ENCODE peak calls at places on chromosomes 16 and 17, in six cellular contexts. K is heart right ventricle, R is type B pancreatic cell, B is mammary epithelial cell, M is cardiac fibroblast, I is WTC11. J is an unnamed sample.

GRCh38 chr16:52597772-52598483 is 51.0 kb upstream of the TOX3 start:
- DNase-seq in K (no peak), R (no peak), B (no peak), M (no peak), I (no peak), J (no peak)

GRCh38 chr16:82091225-82091624 is 56.2 kb downstream of the HSD17B2 start:
- DNase-seq in K (no peak), R (no peak), B (no peak), M (no peak), I (no peak), J (no peak)

GRCh38 chr17:40547079-40547784 is 18.0 kb downstream of the CCR7 start:
- DNase-seq in K (no peak), R (no peak), B (peak; percentile 97), M (no peak), I (peak; percentile 7), J (no peak)

GRCh38 chr17:17763734-17764133 is 73.1 kb downstream of the SREBF1 start:
- DNase-seq in K (no peak), R (no peak), B (no peak), M (no peak), I (no peak), J (no peak)

GRCh38 chr16:22673463-22673862 is 140.5 kb upstream of the HS3ST2 start:
- DNase-seq in K (no peak), R (peak; percentile 42), B (no peak), M (no peak), I (no peak), J (no peak)

GRCh38 chr17:83075270-83075880 is 4.0 kb upstream of the METRNL start:
- DNase-seq in K (no peak), R (no peak), B (no peak), M (no peak), I (no peak), J (no peak)

GRCh38 chr17:45270828-45271418 is 9.0 kb upstream of the SPATA32 start:
- DNase-seq in K (no peak), R (no peak), B (no peak), M (no peak), I (peak; percentile 81), J (peak; percentile 58)

GRCh38 chr17:48062273-48062672 is 14.1 kb downstream of the NFE2L1 start:
- DNase-seq in K (no peak), R (no peak), B (no peak), M (no peak), I (no peak), J (no peak)

GRCh38 chr17:17351356-17351891 is 48.3 kb downstream of the NT5M start:
- DNase-seq in K (no peak), R (no peak), B (no peak), M (no peak), I (no peak), J (no peak)

GRCh38 chr17:28570716-28571254 is 539 bp downstream of the PIGS start:
- DNase-seq in K (no peak), R (no peak), B (no peak), M (no peak), I (peak; percentile 55), J (peak; percentile 46)

GRCh38 chr17:48542956-48543853 is 1.7 kb downstream of the HOXB2 start:
- DNase-seq in K (peak; percentile 29), R (no peak), B (peak; percentile 70), M (peak; percentile 63), I (peak; percentile 56), J (no peak)

GRCh38 chr17:81701288-81702071 is 1.7 kb upstream of the MRPL12 start:
- DNase-seq in K (no peak), R (no peak), B (no peak), M (no peak), I (no peak), J (no peak)
- TF ChIP-seq CTCF in K (no peak), R (no peak), B (no peak), M (no peak), I (no peak), J (no peak)

GRCh38 chr16:10577305-10578202 is 2.8 kb downstream of the EMP2 start:
- DNase-seq in K (peak; percentile 66), R (no peak), B (no peak), M (peak; percentile 36), I (peak; percentile 32), J (peak; percentile 25)
- TF ChIP-seq CTCF in K (peak; percentile 8), R (no peak), B (no peak), M (no peak), I (no peak), J (no peak)

DNA sequence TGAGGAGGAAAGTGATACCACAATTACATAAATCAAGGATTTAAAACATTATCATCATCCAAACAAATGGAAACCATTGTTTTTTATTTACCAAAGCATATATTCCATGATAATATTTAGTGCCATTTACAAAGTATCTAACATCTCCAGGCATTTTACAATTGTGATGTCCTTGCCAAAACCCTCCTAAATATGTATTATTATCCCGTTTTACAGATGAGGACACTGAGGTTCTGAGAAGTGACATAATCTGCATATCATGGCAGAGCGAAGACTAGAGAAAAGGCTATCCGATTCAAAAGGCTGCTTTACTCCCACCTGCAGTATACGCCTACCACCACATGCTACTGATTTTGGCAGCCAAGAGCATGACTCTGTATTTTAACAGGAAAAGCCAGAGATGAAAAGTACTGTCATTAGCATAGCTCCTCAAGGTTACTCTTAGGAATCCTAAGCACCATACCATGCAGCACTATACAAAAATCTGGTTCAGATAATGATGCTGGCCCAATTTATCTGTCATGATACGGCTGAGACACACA is 301.4 kb downstream of the CA10 start:
- DNase-seq in K (no peak), R (no peak), B (no peak), M (no peak), I (no peak), J (no peak)
- TF ChIP-seq CTCF in K (no peak), R (peak; percentile 21), B (peak; percentile 2), M (no peak), I (no peak), J (no peak)

GRCh38 chr17:14301761-14302401 is 1.0 kb downstream of the HS3ST3B1 start:
- DNase-seq in K (no peak), R (peak; percentile 70), B (peak; percentile 58), M (peak; percentile 51), I (no peak), J (no peak)

GRCh38 chr17:14299261-14300093 is 1.4 kb upstream of the HS3ST3B1 start:
- DNase-seq in K (no peak), R (peak; percentile 72), B (no peak), M (peak; percentile 69), I (peak; percentile 68), J (peak; percentile 78)

GRCh38 chr17:14302421-14303099 is 1.7 kb downstream of the HS3ST3B1 start:
- DNase-seq in K (peak; percentile 77), R (peak; percentile 90), B (peak; percentile 81), M (peak; percentile 90), I (peak; percentile 84), J (peak; percentile 89)

GRCh38 chr17:14301279-14301760 is 439 bp downstream of the HS3ST3B1 start:
- DNase-seq in K (no peak), R (peak; percentile 71), B (no peak), M (no peak), I (no peak), J (no peak)

GRCh38 chr17:14300628-14301278 is at the start of gene HS3ST3B1:
- DNase-seq in K (peak; percentile 99), R (peak; percentile 97), B (peak; percentile 99), M (peak; percentile 100), I (peak; percentile 100), J (peak; percentile 100)
- TF ChIP-seq CTCF in K (no peak), R (peak; percentile 45), B (no peak), M (peak; percentile 15), I (no peak), J (no peak)

GRCh38 chr16:68707341-68708152 is 29.5 kb upstream of the CDH1 start:
- DNase-seq in K (no peak), R (no peak), B (peak; percentile 97), M (peak; percentile 46), I (peak; percentile 67), J (peak; percentile 33)
- TF ChIP-seq CTCF in K (no peak), R (peak; percentile 42), B (peak; percentile 49), M (peak; percentile 29), I (no peak), J (peak; percentile 26)

GRCh38 chr16:67445441-67445912 is 14.6 kb downstream of the HSD11B2 start:
- DNase-seq in K (peak; percentile 51), R (no peak), B (no peak), M (no peak), I (no peak), J (no peak)
- TF ChIP-seq CTCF in K (peak; percentile 22), R (no peak), B (no peak), M (peak; percentile 11), I (no peak), J (no peak)

DNA sequence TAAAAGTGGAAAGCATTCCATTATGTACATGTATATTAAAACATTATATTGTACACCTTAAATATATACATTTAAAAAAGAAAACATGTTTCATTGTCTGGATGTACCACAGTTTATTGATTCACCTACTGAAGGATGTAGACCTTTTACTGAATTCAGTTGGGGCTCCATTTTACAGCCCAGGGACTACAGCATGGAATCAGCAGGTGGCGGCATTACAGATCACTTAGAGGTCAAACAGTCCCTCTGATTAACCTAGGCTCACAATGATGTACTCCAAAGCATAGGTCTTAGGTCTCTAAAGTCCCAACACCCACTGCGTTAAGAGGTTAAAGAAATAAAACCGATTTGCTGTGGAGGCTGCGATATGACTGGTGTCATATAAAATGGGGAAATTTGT is 490.9 kb downstream of the SHISA9 start:
- DNase-seq in K (no peak), R (no peak), B (no peak), M (no peak), I (no peak), J (no peak)
- TF ChIP-seq CTCF in K (no peak), R (no peak), B (no peak), M (no peak), I (no peak), J (no peak)

J was measured in nephron progenitor cell.